ENCODE peak calls at places on chromosomes 3 and 15, in six cellular contexts. U, Y, K, J, N and L are unnamed samples.

GRCh38 chr15:87131067-87131466 is 1051.4 kb downstream of the AGBL1 start:
- DNase-seq in N (no peak), K (no peak), J (no peak), Y (no peak), U (no peak), L (no peak)

GRCh38 chr3:182592747-182593146 is 200.6 kb upstream of the ATP11B start:
- DNase-seq in Y (no peak), K (no peak), J (no peak), U (no peak), N (no peak), L (no peak)

GRCh38 chr3:191376742-191377141 is 46.4 kb upstream of the UTS2B start:
- DNase-seq in J (no peak), K (peak; percentile 87), N (no peak), Y (no peak), U (peak; percentile 16), L (no peak)

GRCh38 chr3:133230191-133230590 is 169.7 kb upstream of the BFSP2 start:
- DNase-seq in Y (no peak), N (no peak), K (peak; percentile 21), J (no peak), U (no peak), L (no peak)

GRCh38 chr15:70308011-70308761 is 210.5 kb upstream of the TLE3 start:
- DNase-seq in Y (peak; percentile 56), J (no peak), K (no peak), N (no peak), U (no peak), L (no peak)

GRCh38 chr15:83106994-83107840 is at the start of gene TM6SF1:
- DNase-seq in J (no peak), Y (peak; percentile 19), N (peak; percentile 78), K (no peak), U (peak; percentile 26), L (peak; percentile 39)

GRCh38 chr3:67312205-67312604 is 314.1 kb downstream of the KBTBD8 start:
- DNase-seq in K (no peak), Y (no peak), J (no peak), U (no peak), N (no peak), L (no peak)

GRCh38 chr3:167733961-167734497 is 663 bp downstream of the PDCD10 start:
- DNase-seq in K (peak; percentile 9), J (no peak), N (no peak), U (peak; percentile 31), Y (no peak), L (no peak)

GRCh38 chr3:86047329-86047625 is 943.7 kb downstream of the VGLL3 start:
- DNase-seq in Y (no peak), J (no peak), N (no peak), K (no peak), U (no peak), L (no peak)

GRCh38 chr15:63210151-63211051 is 21.0 kb downstream of the RAB8B start:
- DNase-seq in N (no peak), Y (no peak), J (no peak), U (no peak), K (no peak), L (peak; percentile 38)

GRCh38 chr3:78978037-78978436 is 789.8 kb downstream of the ROBO1 start:
- DNase-seq in N (no peak), Y (no peak), K (no peak), J (no peak), U (no peak), L (no peak)

GRCh38 chr15:45180201-45180600 is 7.6 kb downstream of the SHF start:
- DNase-seq in N (peak; percentile 27), J (no peak), Y (peak; percentile 43), K (peak; percentile 91), U (no peak), L (no peak)

GRCh38 chr3:194348354-194348753 is 2.8 kb downstream of the CPN2 start:
- DNase-seq in J (no peak), K (no peak), N (no peak), Y (no peak), U (no peak), L (no peak)

GRCh38 chr3:182729903-182730674 is 63.2 kb upstream of the ATP11B start:
- DNase-seq in J (no peak), N (no peak), U (no peak), Y (no peak), K (no peak), L (no peak)

GRCh38 chr3:37016903-37017302 is 23.6 kb downstream of the MLH1 start:
- DNase-seq in K (no peak), Y (no peak), J (no peak), U (no peak), N (no peak), L (no peak)

GRCh38 chr3:123028233-123028828 is 768 bp upstream of the SEMA5B start:
- DNase-seq in Y (peak; percentile 12), N (peak; percentile 80), U (peak; percentile 75), K (peak; percentile 68), J (peak; percentile 51), L (peak; percentile 60)

GRCh38 chr15:83290236-83290635 is 5.8 kb upstream of the BNC1 start:
- DNase-seq in U (no peak), N (peak; percentile 35), Y (no peak), J (no peak), K (no peak), L (no peak)

GRCh38 chr3:149128856-149129255 is 582 bp upstream of the HPS3 start:
- DNase-seq in K (no peak), N (no peak), Y (no peak), U (no peak), J (no peak), L (no peak)

GRCh38 chr3:38548154-38548931 is 52.2 kb downstream of the EXOG start:
- DNase-seq in Y (no peak), N (peak; percentile 70), K (peak; percentile 87), J (no peak), U (no peak), L (no peak)

GRCh38 chr3:14357463-14357862 is 44.9 kb upstream of the SLC6A6 start:
- DNase-seq in N (no peak), U (no peak), K (no peak), Y (no peak), J (no peak), L (no peak)

GRCh38 chr15:101029971-101030661 is 111.0 kb downstream of the LRRK1 start:
- DNase-seq in N (peak; percentile 12), K (no peak), U (no peak), J (peak; percentile 11), Y (no peak), L (peak; percentile 17)

GRCh38 chr15:42802168-42802567 is 65.2 kb upstream of the CDAN1 start:
- DNase-seq in U (no peak), J (no peak), K (no peak), Y (no peak), N (no peak), L (no peak)

GRCh38 chr15:30929064-30929669 is 25.5 kb downstream of the FAN1 start:
- DNase-seq in Y (no peak), N (no peak), K (no peak), U (no peak), J (no peak), L (no peak)

GRCh38 chr15:81362790-81363189 is 11.2 kb downstream of the TMC3 start:
- DNase-seq in U (no peak), Y (no peak), N (no peak), J (no peak), K (no peak), L (no peak)

GRCh38 chr15:68348064-68348463 is 70.5 kb downstream of the FEM1B start:
- DNase-seq in Y (no peak), J (no peak), K (peak; percentile 71), N (no peak), U (no peak), L (no peak)

GRCh38 chr3:99871231-99871898 is 53.7 kb downstream of the CMSS1 start:
- DNase-seq in N (no peak), K (no peak), J (no peak), Y (no peak), U (no peak), L (no peak)

GRCh38 chr15:40108061-40108854 is 421 bp downstream of the BMF start:
- DNase-seq in J (peak; percentile 79), N (peak; percentile 77), U (peak; percentile 68), K (peak; percentile 68), Y (no peak), L (no peak)

GRCh38 chr3:83435173-83435572 is 1523.6 kb upstream of the CADM2 start:
- DNase-seq in K (no peak), N (no peak), Y (no peak), J (no peak), U (no peak), L (no peak)

GRCh38 chr3:102225407-102226132 is 209.2 kb upstream of the ZPLD1 start:
- DNase-seq in K (peak; percentile 75), Y (no peak), U (peak; percentile 74), J (no peak), N (peak; percentile 29), L (no peak)